ENCODE peak calls at places on chromosomes 3 and 15, in five cellular contexts. Z, O, C, L and P are unnamed samples.
A peak's percentile ranks its signal among the peaks of the same experiment; 100 is the strongest.

GRCh38 chr3:9697892-9698291 is 5.7 kb upstream of the CPNE9 start:
- DNase-seq in Z (no peak), O (no peak), C (no peak), L (no peak), P (no peak)

GRCh38 chr3:192130534-192131132 is 596.7 kb downstream of the FGF12 start:
- DNase-seq in Z (peak; percentile 54), O (peak; percentile 43), C (peak; percentile 65), L (no peak), P (peak; percentile 13)

GRCh38 chr15:72835289-72835890 is 51.8 kb upstream of the ADPGK start:
- DNase-seq in Z (peak; percentile 27), O (peak; percentile 28), C (no peak), L (no peak), P (no peak)

GRCh38 chr15:69012761-69013364 is 1.6 kb upstream of the NOX5 start:
- DNase-seq in Z (no peak), O (no peak), C (no peak), L (no peak), P (no peak)

GRCh38 chr15:66641485-66642313 is 60.3 kb upstream of the SMAD6 start:
- DNase-seq in Z (no peak), O (no peak), C (no peak), L (no peak), P (no peak)

GRCh38 chr15:101495334-101496197 is 6.1 kb upstream of the PCSK6 start:
- DNase-seq in Z (no peak), O (no peak), C (no peak), L (no peak), P (no peak)

GRCh38 chr15:88841201-88841600 is 38.0 kb downstream of the ACAN start:
- DNase-seq in Z (no peak), O (no peak), C (no peak), L (no peak), P (no peak)

GRCh38 chr15:99029358-99029871 is 21.8 kb upstream of the PGPEP1L start:
- DNase-seq in Z (no peak), O (no peak), C (no peak), L (no peak), P (no peak)

GRCh38 chr3:102089904-102090492 is 240.7 kb downstream of the NFKBIZ start:
- DNase-seq in Z (peak; percentile 29), O (peak; percentile 91), C (no peak), L (no peak), P (peak; percentile 36)

GRCh38 chr3:98890181-98890882 is 11.2 kb downstream of the DCBLD2 start:
- DNase-seq in Z (no peak), O (no peak), C (no peak), L (no peak), P (no peak)

GRCh38 chr3:151630938-151631417 is 102.7 kb upstream of the AADACL2 start:
- DNase-seq in Z (peak; percentile 87), O (no peak), C (no peak), L (no peak), P (peak; percentile 70)

GRCh38 chr15:75616766-75617165 is 8.8 kb downstream of the SNUPN start:
- DNase-seq in Z (no peak), O (no peak), C (no peak), L (no peak), P (no peak)

GRCh38 chr3:126424039-126424717 is 29.5 kb downstream of the CFAP100 start:
- DNase-seq in Z (no peak), O (no peak), C (peak; percentile 52), L (no peak), P (no peak)

GRCh38 chr3:94226058-94226457 is 163.2 kb downstream of the NSUN3 start:
- DNase-seq in Z (peak; percentile 30), O (no peak), C (no peak), L (no peak), P (peak; percentile 12)

GRCh38 chr3:103818800-103819199 is 1384.0 kb downstream of the ZPLD1 start:
- DNase-seq in Z (no peak), O (no peak), C (no peak), L (no peak), P (no peak)

GRCh38 chr3:169545606-169546005 is 117.9 kb downstream of the MECOM start:
- DNase-seq in Z (peak; percentile 31), O (no peak), C (no peak), L (no peak), P (no peak)

GRCh38 chr3:124395165-124395564 is 335.1 kb upstream of the UMPS start:
- DNase-seq in Z (peak; percentile 40), O (no peak), C (no peak), L (no peak), P (no peak)

GRCh38 chr3:49295489-49296058 is 18.5 kb upstream of the C3orf62 start:
- DNase-seq in Z (peak; percentile 48), O (peak; percentile 51), C (no peak), L (no peak), P (peak; percentile 63)

GRCh38 chr3:775178-775885 is 317.5 kb upstream of the CNTN6 start:
- DNase-seq in Z (no peak), O (no peak), C (no peak), L (no peak), P (no peak)

GRCh38 chr3:181622365-181622764 is 89.4 kb upstream of the SOX2 start:
- DNase-seq in Z (peak; percentile 14), O (no peak), C (no peak), L (no peak), P (no peak)

GRCh38 chr15:64224508-64224907 is 61.7 kb upstream of the PPIB start:
- DNase-seq in Z (peak; percentile 86), O (no peak), C (no peak), L (no peak), P (peak; percentile 85)

GRCh38 chr3:106121491-106122289 is 252.9 kb upstream of the CBLB start:
- DNase-seq in Z (no peak), O (no peak), C (no peak), L (no peak), P (no peak)

GRCh38 chr3:158148218-158148617 is 38.3 kb downstream of the RSRC1 start:
- DNase-seq in Z (no peak), O (no peak), C (no peak), L (no peak), P (no peak)

GRCh38 chr15:50109086-50109987 is 9.7 kb downstream of the ATP8B4 start:
- DNase-seq in Z (peak; percentile 21), O (peak; percentile 20), C (no peak), L (no peak), P (peak; percentile 27)

GRCh38 chr3:22886394-22886793 is 316.7 kb upstream of the UBE2E2 start:
- DNase-seq in Z (no peak), O (no peak), C (no peak), L (no peak), P (no peak)

GRCh38 chr3:151268267-151269235 is 9.8 kb downstream of the P2RY14 start:
- DNase-seq in Z (no peak), O (no peak), C (no peak), L (no peak), P (no peak)

GRCh38 chr3:58434990-58435389 is 1.4 kb upstream of the PDHB start:
- DNase-seq in Z (peak; percentile 82), O (peak; percentile 11), C (no peak), L (no peak), P (peak; percentile 52)
- H3K4me1 ChIP-seq in Z (peaks cover 6% of the 10 kb centered on the region), O (peaks cover 21% of the 10 kb centered on the region), C (no peaks in the 10 kb centered on the region), L (peaks cover 17% of the 10 kb centered on the region), P (peaks cover 31% of the 10 kb centered on the region)

DNA sequence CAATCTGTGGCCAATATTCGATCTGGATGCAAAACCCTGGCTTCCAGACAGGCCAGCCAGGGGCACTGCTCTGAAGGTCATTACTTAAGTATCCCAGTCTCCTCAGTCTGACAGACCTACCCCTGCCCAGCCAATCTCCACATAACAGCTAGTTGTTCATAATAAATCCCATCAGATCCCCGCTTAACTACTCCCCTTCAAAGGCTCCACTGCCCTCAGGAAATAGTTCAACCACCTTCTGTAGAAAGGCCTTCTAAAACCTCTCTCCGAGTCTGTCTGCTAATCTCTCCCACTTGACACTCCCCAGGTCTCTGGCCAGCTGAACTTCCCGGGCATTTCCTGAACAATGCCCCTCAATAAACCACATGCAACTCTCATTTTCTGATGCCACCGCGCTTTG is 6.1 kb downstream of the PRC1 start:
- DNase-seq in Z (peak; percentile 27), O (no peak), C (no peak), L (no peak), P (no peak)
- H3K4me1 ChIP-seq in Z (peaks cover 15% of the 10 kb centered on the region), O (peaks cover 26% of the 10 kb centered on the region), C (no peaks in the 10 kb centered on the region), L (no peaks in the 10 kb centered on the region), P (no peaks in the 10 kb centered on the region)

GRCh38 chr3:150251654-150252053 is 156.4 kb upstream of the TSC22D2 start:
- DNase-seq in Z (peak; percentile 55), O (no peak), C (no peak), L (no peak), P (peak; percentile 30)

GRCh38 chr3:150248116-150248864 is 159.8 kb upstream of the TSC22D2 start:
- DNase-seq in Z (peak; percentile 92), O (no peak), C (no peak), L (no peak), P (peak; percentile 80)

GRCh38 chr3:150251187-150251592 is 156.9 kb upstream of the TSC22D2 start:
- DNase-seq in Z (no peak), O (no peak), C (no peak), L (no peak), P (no peak)

GRCh38 chr3:150248865-150249360 is 159.2 kb upstream of the TSC22D2 start:
- DNase-seq in Z (no peak), O (no peak), C (no peak), L (no peak), P (no peak)

DNA sequence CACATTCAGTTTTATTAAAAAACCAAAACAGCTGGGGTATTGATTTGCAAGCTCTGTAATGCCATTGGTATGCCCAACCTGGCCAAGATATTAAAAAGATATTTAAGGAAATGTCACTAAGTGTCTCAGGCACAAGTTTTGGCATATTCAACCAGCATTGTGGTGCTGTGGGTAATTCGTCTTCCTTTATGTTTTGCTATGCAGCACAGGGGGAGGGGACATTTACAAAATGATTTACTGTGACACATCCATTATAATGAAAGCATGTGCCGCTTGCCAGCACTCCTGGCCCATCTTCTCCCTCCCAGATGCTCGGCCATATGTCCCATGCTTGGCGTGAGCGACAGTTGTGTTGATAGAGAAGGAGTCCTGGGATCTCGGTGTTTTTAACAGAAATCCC is 158.3 kb upstream of the TSC22D2 start:
- DNase-seq in Z (no peak), O (no peak), C (no peak), L (no peak), P (no peak)
- H3K4me1 ChIP-seq in Z (peaks cover 11% of the 10 kb centered on the region), O (peaks cover 3% of the 10 kb centered on the region), C (no peaks in the 10 kb centered on the region), L (no peaks in the 10 kb centered on the region), P (peaks cover 64% of the 10 kb centered on the region)

DNA sequence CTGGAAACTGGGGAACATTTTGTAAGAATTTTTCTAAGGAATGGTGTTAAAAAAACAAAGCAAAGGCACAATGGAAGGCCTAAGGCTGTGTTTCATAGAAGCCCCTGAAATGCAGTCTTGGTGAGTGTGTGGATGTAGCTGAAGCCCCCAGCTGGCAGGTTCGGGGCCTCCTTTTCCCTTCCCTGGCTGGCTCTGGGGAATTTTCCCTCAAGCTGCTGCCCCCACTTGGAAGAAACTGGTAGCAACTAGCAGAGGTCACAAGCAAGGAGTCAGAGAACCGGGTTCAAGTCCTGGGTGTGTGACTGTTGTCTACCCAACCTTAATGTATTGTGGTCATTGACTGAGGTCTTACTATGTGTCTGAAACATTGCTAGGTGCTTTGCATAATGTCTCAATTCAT is 85.3 kb upstream of the MYZAP start:
- DNase-seq in Z (no peak), O (peak; percentile 24), C (no peak), L (no peak), P (no peak)
- H3K4me1 ChIP-seq in Z (peaks cover 62% of the 10 kb centered on the region), O (peaks cover 42% of the 10 kb centered on the region), C (no peaks in the 10 kb centered on the region), L (no peaks in the 10 kb centered on the region), P (no peaks in the 10 kb centered on the region)

GRCh38 chr3:120795959-120796358 is 53.4 kb downstream of the GTF2E1 start:
- DNase-seq in Z (no peak), O (peak; percentile 37), C (no peak), L (no peak), P (no peak)
- H3K4me1 ChIP-seq in Z (no peaks in the 10 kb centered on the region), O (peaks cover 19% of the 10 kb centered on the region), C (no peaks in the 10 kb centered on the region), L (no peaks in the 10 kb centered on the region), P (peaks cover 15% of the 10 kb centered on the region)

GRCh38 chr3:195907730-195908438 is 467 bp downstream of the TNK2 start:
- DNase-seq in Z (peak; percentile 32), O (peak; percentile 32), C (peak; percentile 69), L (peak; percentile 44), P (no peak)
- H3K4me1 ChIP-seq in Z (peaks cover 22% of the 10 kb centered on the region), O (peaks cover 33% of the 10 kb centered on the region), C (no peaks in the 10 kb centered on the region), L (peaks cover 25% of the 10 kb centered on the region), P (peaks cover 26% of the 10 kb centered on the region)